ENCODE peak calls at places on chromosomes 16 and 17, in seven cellular contexts. One of them, this sample, is unnamed.

GRCh38 chr16:54847207-54847606 is 83.5 kb upstream of the IRX5 start:
- DNase-seq in anterior cingulate cortex: no peak
- DNase-seq in HCEC 1CT: no peak
- DNase-seq in NCI-H1092: no peak
- DNase-seq in CD4-positive, alpha-beta T cell: no peak
- DNase-seq in effector CD4-positive, alpha-beta T cell: no peak
- DNase-seq in EL: no peak
- DNase-seq in this sample: peak; percentile 2

GRCh38 chr16:57258910-57259475 is 13.9 kb downstream of the ARL2BP start:
- DNase-seq in anterior cingulate cortex: no peak
- DNase-seq in HCEC 1CT: no peak
- DNase-seq in NCI-H1092: no peak
- DNase-seq in CD4-positive, alpha-beta T cell: no peak
- DNase-seq in effector CD4-positive, alpha-beta T cell: no peak
- DNase-seq in EL: no peak
- DNase-seq in this sample: no peak

GRCh38 chr17:51371732-51372151 is 111.4 kb downstream of the UTP18 start:
- DNase-seq in anterior cingulate cortex: peak; percentile 86
- DNase-seq in HCEC 1CT: peak; percentile 61
- DNase-seq in NCI-H1092: peak; percentile 62
- DNase-seq in CD4-positive, alpha-beta T cell: no peak
- DNase-seq in effector CD4-positive, alpha-beta T cell: peak; percentile 26
- DNase-seq in EL: peak; percentile 62
- DNase-seq in this sample: peak; percentile 37

GRCh38 chr17:31857920-31858646 is 961 bp downstream of the COPRS start:
- DNase-seq in anterior cingulate cortex: no peak
- DNase-seq in HCEC 1CT: no peak
- DNase-seq in NCI-H1092: no peak
- DNase-seq in CD4-positive, alpha-beta T cell: no peak
- DNase-seq in effector CD4-positive, alpha-beta T cell: no peak
- DNase-seq in EL: peak; percentile 27
- DNase-seq in this sample: peak; percentile 12

GRCh38 chr17:27598337-27599050 is 32.5 kb upstream of the LGALS9 start:
- DNase-seq in anterior cingulate cortex: no peak
- DNase-seq in HCEC 1CT: no peak
- DNase-seq in NCI-H1092: no peak
- DNase-seq in CD4-positive, alpha-beta T cell: no peak
- DNase-seq in effector CD4-positive, alpha-beta T cell: no peak
- DNase-seq in EL: no peak
- DNase-seq in this sample: no peak

GRCh38 chr16:67934306-67935095 is 2.1 kb downstream of the PSMB10 start:
- DNase-seq in anterior cingulate cortex: no peak
- DNase-seq in HCEC 1CT: no peak
- DNase-seq in NCI-H1092: no peak
- DNase-seq in CD4-positive, alpha-beta T cell: no peak
- DNase-seq in effector CD4-positive, alpha-beta T cell: no peak
- DNase-seq in EL: no peak
- DNase-seq in this sample: no peak

GRCh38 chr17:32609085-32609484 is 122.3 kb downstream of the CDK5R1 start:
- DNase-seq in anterior cingulate cortex: no peak
- DNase-seq in HCEC 1CT: no peak
- DNase-seq in NCI-H1092: no peak
- DNase-seq in CD4-positive, alpha-beta T cell: peak; percentile 69
- DNase-seq in effector CD4-positive, alpha-beta T cell: peak; percentile 50
- DNase-seq in EL: peak; percentile 23
- DNase-seq in this sample: peak; percentile 10

GRCh38 chr16:7351572-7351971 is 18.9 kb downstream of the RBFOX1 start:
- DNase-seq in anterior cingulate cortex: no peak
- DNase-seq in HCEC 1CT: no peak
- DNase-seq in NCI-H1092: no peak
- DNase-seq in CD4-positive, alpha-beta T cell: no peak
- DNase-seq in effector CD4-positive, alpha-beta T cell: no peak
- DNase-seq in EL: no peak
- DNase-seq in this sample: no peak

GRCh38 chr16:31327675-31328225 is 27.2 kb upstream of the ITGAX start:
- DNase-seq in anterior cingulate cortex: no peak
- DNase-seq in HCEC 1CT: no peak
- DNase-seq in NCI-H1092: no peak
- DNase-seq in CD4-positive, alpha-beta T cell: no peak
- DNase-seq in effector CD4-positive, alpha-beta T cell: no peak
- DNase-seq in EL: no peak
- DNase-seq in this sample: no peak

GRCh38 chr17:72953621-72954020 is 138.9 kb downstream of the SLC39A11 start:
- DNase-seq in anterior cingulate cortex: no peak
- DNase-seq in HCEC 1CT: no peak
- DNase-seq in NCI-H1092: no peak
- DNase-seq in CD4-positive, alpha-beta T cell: no peak
- DNase-seq in effector CD4-positive, alpha-beta T cell: no peak
- DNase-seq in EL: no peak
- DNase-seq in this sample: no peak

GRCh38 chr17:43908111-43908721 is 880 bp upstream of the MPP2 start:
- DNase-seq in anterior cingulate cortex: peak; percentile 88
- DNase-seq in HCEC 1CT: peak; percentile 85
- DNase-seq in NCI-H1092: no peak
- DNase-seq in CD4-positive, alpha-beta T cell: peak; percentile 32
- DNase-seq in effector CD4-positive, alpha-beta T cell: peak; percentile 20
- DNase-seq in EL: peak; percentile 80
- DNase-seq in this sample: peak; percentile 69

GRCh38 chr17:9371019-9371418 is 204.6 kb downstream of the STX8 start:
- DNase-seq in anterior cingulate cortex: no peak
- DNase-seq in HCEC 1CT: peak; percentile 89
- DNase-seq in NCI-H1092: peak; percentile 49
- DNase-seq in CD4-positive, alpha-beta T cell: no peak
- DNase-seq in effector CD4-positive, alpha-beta T cell: no peak
- DNase-seq in EL: peak; percentile 77
- DNase-seq in this sample: peak; percentile 83

GRCh38 chr16:57920215-57920890 is 50.6 kb downstream of the CNGB1 start:
- DNase-seq in anterior cingulate cortex: no peak
- DNase-seq in HCEC 1CT: no peak
- DNase-seq in NCI-H1092: no peak
- DNase-seq in CD4-positive, alpha-beta T cell: no peak
- DNase-seq in effector CD4-positive, alpha-beta T cell: no peak
- DNase-seq in EL: no peak
- DNase-seq in this sample: no peak

GRCh38 chr17:15341385-15341849 is at the start of gene TEKT3:
- DNase-seq in anterior cingulate cortex: peak; percentile 72
- DNase-seq in HCEC 1CT: peak; percentile 75
- DNase-seq in NCI-H1092: peak; percentile 55
- DNase-seq in CD4-positive, alpha-beta T cell: no peak
- DNase-seq in effector CD4-positive, alpha-beta T cell: no peak
- DNase-seq in EL: peak; percentile 81
- DNase-seq in this sample: peak; percentile 66

GRCh38 chr17:62665599-62665998 is 38.1 kb downstream of the MRC2 start:
- DNase-seq in anterior cingulate cortex: no peak
- DNase-seq in HCEC 1CT: no peak
- DNase-seq in NCI-H1092: no peak
- DNase-seq in CD4-positive, alpha-beta T cell: no peak
- DNase-seq in effector CD4-positive, alpha-beta T cell: no peak
- DNase-seq in EL: no peak
- DNase-seq in this sample: no peak